ENCODE peak calls at places on chromosomes 13 and 19, in four cellular contexts. One of them, this sample, is unnamed.

GRCh38 chr19:33662391-33662790 is 40.6 kb downstream of the CHST8 start:
- DNase-seq in GM12878: no peak
- DNase-seq in K562: no peak
- DNase-seq in HepG2: no peak
- DNase-seq in this sample: no peak

GRCh38 chr19:51739466-51740213 is 12.0 kb downstream of the FPR1 start:
- DNase-seq in K562: no peak
- DNase-seq in HepG2: no peak
- DNase-seq in GM12878: no peak
- DNase-seq in this sample: no peak

GRCh38 chr13:83881917-83882625 is at the start of gene SLITRK1:
- DNase-seq in HepG2: no peak
- DNase-seq in K562: peak
- DNase-seq in GM12878: peak
- DNase-seq in this sample: peak

GRCh38 chr13:66618702-66619101 is 611.4 kb downstream of the PCDH9 start:
- DNase-seq in K562: no peak
- DNase-seq in HepG2: peak
- DNase-seq in GM12878: no peak
- DNase-seq in this sample: peak

GRCh38 chr19:5358173-5358800 is 17.7 kb upstream of the PTPRS start:
- DNase-seq in K562: peak
- DNase-seq in GM12878: no peak
- DNase-seq in HepG2: peak
- DNase-seq in this sample: peak

GRCh38 chr13:94464771-94465170 is 14.7 kb downstream of the DCT start:
- DNase-seq in GM12878: no peak
- DNase-seq in K562: peak
- DNase-seq in HepG2: no peak
- DNase-seq in this sample: no peak

GRCh38 chr13:42000836-42001235 is 39.9 kb upstream of the VWA8 start:
- DNase-seq in HepG2: no peak
- DNase-seq in GM12878: no peak
- DNase-seq in K562: no peak
- DNase-seq in this sample: no peak

GRCh38 chr13:65748227-65748626 is 1481.9 kb downstream of the PCDH9 start:
- DNase-seq in GM12878: no peak
- DNase-seq in HepG2: no peak
- DNase-seq in K562: no peak
- DNase-seq in this sample: no peak

GRCh38 chr13:100266026-100266425 is 177.1 kb downstream of the PCCA start:
- DNase-seq in HepG2: no peak
- DNase-seq in K562: no peak
- DNase-seq in GM12878: no peak
- DNase-seq in this sample: no peak

GRCh38 chr19:802497-802887 is 5.2 kb downstream of the PTBP1 start:
- DNase-seq in K562: no peak
- DNase-seq in GM12878: no peak
- DNase-seq in HepG2: no peak
- DNase-seq in this sample: no peak

GRCh38 chr13:95643471-95643813 is 1.1 kb downstream of the DZIP1 start:
- DNase-seq in K562: no peak
- DNase-seq in HepG2: peak
- DNase-seq in GM12878: no peak
- DNase-seq in this sample: peak

GRCh38 chr13:91381371-91381770 is 17.1 kb upstream of the GPC5 start:
- DNase-seq in K562: peak
- DNase-seq in GM12878: no peak
- DNase-seq in HepG2: no peak
- DNase-seq in this sample: no peak

GRCh38 chr13:32415019-32415418 is 12.9 kb downstream of the N4BP2L1 start:
- DNase-seq in HepG2: no peak
- DNase-seq in K562: peak
- DNase-seq in GM12878: no peak
- DNase-seq in this sample: peak

GRCh38 chr19:49701271-49701786 is 10.4 kb downstream of the CPT1C start:
- DNase-seq in HepG2: no peak
- DNase-seq in GM12878: no peak
- DNase-seq in K562: no peak
- DNase-seq in this sample: no peak

GRCh38 chr13:111152836-111153235 is 37.7 kb downstream of the ARHGEF7 start:
- DNase-seq in GM12878: no peak
- DNase-seq in K562: peak
- DNase-seq in HepG2: peak
- DNase-seq in this sample: no peak

GRCh38 chr13:76992548-76993001 is 694 bp downstream of the CLN5 start:
- DNase-seq in GM12878: no peak
- DNase-seq in HepG2: no peak
- DNase-seq in K562: peak
- DNase-seq in this sample: peak

GRCh38 chr19:14450168-14450874 is 17.2 kb downstream of the PKN1 start:
- DNase-seq in HepG2: peak
- DNase-seq in GM12878: no peak
- DNase-seq in K562: peak
- DNase-seq in this sample: peak

GRCh38 chr13:29418026-29418425 is 177.5 kb downstream of the SLC7A1 start:
- DNase-seq in K562: no peak
- DNase-seq in HepG2: no peak
- DNase-seq in GM12878: no peak
- DNase-seq in this sample: no peak

GRCh38 chr13:80586356-80586755 is 245.4 kb upstream of the SPRY2 start:
- DNase-seq in K562: no peak
- DNase-seq in HepG2: no peak
- DNase-seq in GM12878: no peak
- DNase-seq in this sample: no peak

GRCh38 chr13:95676100-95676774 is 702 bp upstream of the DNAJC3 start:
- DNase-seq in K562: peak
- DNase-seq in HepG2: peak
- DNase-seq in GM12878: no peak
- DNase-seq in this sample: peak

GRCh38 chr19:5983367-5983955 is 5.5 kb upstream of the RANBP3 start:
- DNase-seq in HepG2: no peak
- DNase-seq in K562: peak
- DNase-seq in GM12878: no peak
- DNase-seq in this sample: no peak

GRCh38 chr13:41352935-41353801 is 42.1 kb downstream of the NAA16 start:
- DNase-seq in HepG2: peak
- DNase-seq in K562: peak
- DNase-seq in GM12878: peak
- DNase-seq in this sample: peak

GRCh38 chr13:36157475-36157874 is 26.3 kb upstream of the DCLK1 start:
- DNase-seq in HepG2: no peak
- DNase-seq in K562: no peak
- DNase-seq in GM12878: no peak
- DNase-seq in this sample: no peak

GRCh38 chr13:102642475-102642874 is 45.7 kb downstream of the TPP2 start:
- DNase-seq in GM12878: no peak
- DNase-seq in K562: no peak
- DNase-seq in HepG2: no peak
- DNase-seq in this sample: no peak

GRCh38 chr13:77779461-77780272 is 82.2 kb downstream of the SLAIN1 start:
- DNase-seq in GM12878: peak
- DNase-seq in K562: peak
- DNase-seq in HepG2: peak
- DNase-seq in this sample: peak

GRCh38 chr19:36099166-36099785 is 11.7 kb upstream of the OVOL3 start:
- DNase-seq in HepG2: no peak
- DNase-seq in K562: no peak
- DNase-seq in GM12878: no peak
- DNase-seq in this sample: no peak
- TF ChIP-seq FOXK2 in HepG2: no peak
- TF ChIP-seq FOXK2 in K562: no peak
- TF ChIP-seq FOXK2 in GM12878: no peak
- TF ChIP-seq FOXK2 in this sample: no peak

DNA sequence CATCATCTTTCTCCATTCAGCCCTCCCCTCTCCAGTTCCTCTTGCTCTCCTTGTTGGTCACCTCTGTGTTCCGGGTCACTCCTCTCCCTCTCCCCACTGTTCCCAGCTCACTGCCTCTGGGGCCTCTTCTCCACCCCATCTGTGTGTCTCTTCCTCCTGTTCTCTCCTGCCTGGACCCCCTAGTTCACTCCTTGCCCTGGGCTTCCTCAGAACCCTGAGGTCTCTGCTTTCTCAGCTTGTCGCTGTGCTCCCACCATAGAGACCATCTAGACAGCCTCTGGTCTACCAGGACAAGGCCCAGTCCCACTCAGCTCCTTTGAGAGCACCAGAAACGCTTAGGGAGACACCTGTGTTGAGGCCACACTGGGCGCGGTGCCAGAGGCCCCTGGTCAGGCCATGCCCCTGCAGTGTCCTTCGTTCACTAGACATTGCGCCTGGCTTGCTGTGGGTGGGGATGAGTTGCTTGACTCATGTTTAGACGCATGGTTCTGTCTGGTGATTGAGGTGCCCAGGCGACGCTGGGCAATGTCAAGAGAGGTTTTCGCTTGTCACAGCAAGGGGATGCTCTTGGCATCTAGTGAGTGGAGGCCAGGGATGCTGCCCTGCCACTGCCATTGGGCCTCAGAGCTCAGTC is 4.8 kb downstream of the LENG9 start:
- DNase-seq in GM12878: no peak
- DNase-seq in K562: no peak
- DNase-seq in HepG2: no peak
- DNase-seq in this sample: no peak
- TF ChIP-seq FOXM1 in GM12878: no peak
- TF ChIP-seq FOXM1 in K562: no peak
- TF ChIP-seq FOXM1 in HepG2: no peak
- TF ChIP-seq FOXM1 in this sample: no peak

GRCh38 chr19:11204943-11205349 is 7.6 kb upstream of the KANK2 start:
- DNase-seq in HepG2: no peak
- DNase-seq in K562: no peak
- DNase-seq in GM12878: peak
- DNase-seq in this sample: no peak
- TF ChIP-seq SP1 in HepG2: no peak
- TF ChIP-seq SP1 in K562: no peak
- TF ChIP-seq SP1 in GM12878: no peak
- TF ChIP-seq SP1 in this sample: no peak

GRCh38 chr13:109857325-109857724 is 70.9 kb upstream of the IRS2 start:
- DNase-seq in K562: no peak
- DNase-seq in GM12878: no peak
- DNase-seq in HepG2: no peak
- DNase-seq in this sample: no peak

GRCh38 chr13:109859216-109859835 is 72.9 kb upstream of the IRS2 start:
- DNase-seq in HepG2: no peak
- DNase-seq in GM12878: no peak
- DNase-seq in K562: no peak
- DNase-seq in this sample: no peak

GRCh38 chr13:109859898-109860297 is 73.5 kb upstream of the IRS2 start:
- DNase-seq in K562: no peak
- DNase-seq in GM12878: no peak
- DNase-seq in HepG2: no peak
- DNase-seq in this sample: no peak

GRCh38 chr13:109857803-109858202 is 71.4 kb upstream of the IRS2 start:
- DNase-seq in HepG2: no peak
- DNase-seq in GM12878: no peak
- DNase-seq in K562: no peak
- DNase-seq in this sample: no peak

DNA sequence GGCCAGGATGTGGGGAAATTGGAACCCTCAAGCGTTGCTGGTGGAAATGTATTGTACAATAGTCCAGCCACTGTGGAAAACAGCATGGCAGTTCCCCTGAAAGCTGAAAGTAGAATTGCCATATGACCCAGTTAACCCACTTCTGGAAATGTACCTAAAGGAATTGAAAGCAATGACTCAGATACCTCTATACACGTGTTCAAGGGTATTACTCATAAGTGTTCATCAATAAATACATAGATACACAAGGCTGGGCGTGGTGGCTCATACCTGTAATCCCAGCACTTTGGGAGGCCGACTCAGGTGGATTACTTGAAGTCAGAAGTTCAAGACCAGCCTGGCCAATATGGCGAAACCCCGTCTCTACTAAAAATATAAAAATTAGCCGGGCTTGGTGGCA is 71.9 kb upstream of the IRS2 start:
- DNase-seq in HepG2: no peak
- DNase-seq in GM12878: no peak
- DNase-seq in K562: no peak
- DNase-seq in this sample: no peak
- TF ChIP-seq FOXK2 in HepG2: no peak
- TF ChIP-seq FOXK2 in GM12878: no peak
- TF ChIP-seq FOXK2 in K562: no peak
- TF ChIP-seq FOXK2 in this sample: no peak

GRCh38 chr19:3682741-3683404 is 17.4 kb downstream of the PIP5K1C start:
- DNase-seq in GM12878: no peak
- DNase-seq in K562: peak
- DNase-seq in HepG2: no peak
- DNase-seq in this sample: no peak
- TF ChIP-seq FOXM1 in GM12878: no peak
- TF ChIP-seq FOXM1 in K562: no peak
- TF ChIP-seq FOXM1 in HepG2: no peak
- TF ChIP-seq FOXM1 in this sample: no peak

GRCh38 chr19:38792250-38793111 is 3.5 kb downstream of the LGALS7B start:
- DNase-seq in HepG2: no peak
- DNase-seq in K562: no peak
- DNase-seq in GM12878: no peak
- DNase-seq in this sample: no peak
- TF ChIP-seq SP1 in HepG2: no peak
- TF ChIP-seq SP1 in K562: no peak
- TF ChIP-seq SP1 in GM12878: no peak
- TF ChIP-seq SP1 in this sample: no peak

DNA sequence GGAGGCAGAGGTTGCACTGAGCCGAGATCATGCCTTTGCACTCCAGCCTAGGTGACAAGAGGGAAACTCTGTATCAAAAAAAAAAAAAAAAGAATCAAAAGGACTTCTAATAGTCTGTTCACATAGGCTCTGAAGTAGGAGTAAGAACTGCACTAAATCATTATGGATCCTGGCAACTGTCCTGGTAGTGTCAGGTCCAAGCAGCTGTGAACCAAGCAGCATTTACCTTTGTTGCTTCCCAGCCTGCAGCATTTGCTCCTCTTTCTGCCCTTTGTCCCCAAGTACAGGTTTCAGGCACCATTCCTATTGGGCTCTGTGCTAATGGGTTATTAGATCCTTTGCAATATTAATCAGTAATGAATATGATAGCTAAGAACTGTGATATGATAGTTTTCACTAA is 77.4 kb upstream of the NBEA start:
- DNase-seq in HepG2: no peak
- DNase-seq in GM12878: no peak
- DNase-seq in K562: no peak
- DNase-seq in this sample: no peak
- TF ChIP-seq FOXK2 in HepG2: no peak
- TF ChIP-seq FOXK2 in GM12878: no peak
- TF ChIP-seq FOXK2 in K562: no peak
- TF ChIP-seq FOXK2 in this sample: no peak

GRCh38 chr13:114140131-114140908 is 7.9 kb upstream of the RASA3 start:
- DNase-seq in K562: no peak
- DNase-seq in HepG2: no peak
- DNase-seq in GM12878: no peak
- DNase-seq in this sample: no peak

GRCh38 chr13:114142640-114143490 is 10.4 kb upstream of the RASA3 start:
- DNase-seq in HepG2: no peak
- DNase-seq in GM12878: no peak
- DNase-seq in K562: no peak
- DNase-seq in this sample: no peak

GRCh38 chr13:114141261-114141996 is 9.0 kb upstream of the RASA3 start:
- DNase-seq in K562: no peak
- DNase-seq in GM12878: no peak
- DNase-seq in HepG2: no peak
- DNase-seq in this sample: no peak

GRCh38 chr13:114142137-114142550 is 9.7 kb upstream of the RASA3 start:
- DNase-seq in K562: no peak
- DNase-seq in HepG2: no peak
- DNase-seq in GM12878: no peak
- DNase-seq in this sample: no peak

GRCh38 chr13:114140909-114141255 is 8.5 kb upstream of the RASA3 start:
- DNase-seq in HepG2: no peak
- DNase-seq in K562: no peak
- DNase-seq in GM12878: no peak
- DNase-seq in this sample: no peak
- TF ChIP-seq FOXM1 in HepG2: no peak
- TF ChIP-seq FOXM1 in K562: no peak
- TF ChIP-seq FOXM1 in GM12878: no peak
- TF ChIP-seq FOXM1 in this sample: no peak

This sample was measured in HEK293T.